ENCODE peak calls at places on chromosome 12, in seven cellular contexts. L is Peyer's patch, V is stomach, R is mucosa of descending colon, S is H1, A is mammary epithelial cell, Z is fibroblast of pulmonary artery. Y is an unnamed sample.

GRCh38 chr12:116354950-116355779 is 77.7 kb upstream of the MED13L start:
- DNase-seq in L (no peak), V (no peak), R (no peak), S (no peak), A (no peak), Z (no peak), Y (no peak)

GRCh38 chr12:40622246-40622838 is 69.9 kb upstream of the CNTN1 start:
- DNase-seq in L (peak; percentile 72), V (peak; percentile 55), R (no peak), S (peak; percentile 69), A (peak; percentile 46), Z (peak; percentile 56), Y (peak; percentile 59)

GRCh38 chr12:8948711-8949524 is 527 bp downstream of the M6PR start:
- DNase-seq in L (peak; percentile 49), V (no peak), R (no peak), S (peak; percentile 48), A (peak; percentile 35), Z (peak; percentile 63), Y (peak; percentile 20)

GRCh38 chr12:131528144-131528543 is 182.7 kb upstream of the SFSWAP start:
- DNase-seq in L (no peak), V (no peak), R (no peak), S (no peak), A (no peak), Z (no peak), Y (no peak)

GRCh38 chr12:50505945-50506344 is 1.2 kb downstream of the DIP2B start:
- DNase-seq in L (peak; percentile 70), V (no peak), R (no peak), S (no peak), A (peak; percentile 34), Z (peak; percentile 35), Y (peak; percentile 14)

GRCh38 chr12:72288436-72288835 is 16.3 kb downstream of the TRHDE start:
- DNase-seq in L (no peak), V (no peak), R (no peak), S (no peak), A (no peak), Z (no peak), Y (no peak)

GRCh38 chr12:8681129-8681902 is 16.5 kb upstream of the RIMKLB start:
- DNase-seq in L (peak; percentile 62), V (no peak), R (no peak), S (no peak), A (peak; percentile 94), Z (peak; percentile 96), Y (peak; percentile 48)

GRCh38 chr12:56326533-56326932 is 7.3 kb downstream of the PAN2 start:
- DNase-seq in L (no peak), V (no peak), R (no peak), S (no peak), A (no peak), Z (no peak), Y (no peak)

GRCh38 chr12:15580431-15580830 is 208.8 kb downstream of the EPS8 start:
- DNase-seq in L (no peak), V (no peak), R (no peak), S (no peak), A (no peak), Z (no peak), Y (no peak)

GRCh38 chr12:124568431-124569374 is 1.3 kb upstream of the NCOR2 start:
- DNase-seq in L (peak; percentile 77), V (peak; percentile 44), R (peak; percentile 79), S (peak; percentile 65), A (peak; percentile 53), Z (peak; percentile 94), Y (peak; percentile 98)

GRCh38 chr12:53219116-53219955 is 12.3 kb upstream of the ITGB7 start:
- DNase-seq in L (no peak), V (no peak), R (peak; percentile 77), S (no peak), A (peak; percentile 47), Z (peak; percentile 52), Y (peak; percentile 48)
- H3K4me3 ChIP-seq in L (peak overlapping the region; percentile 47), V (peak overlapping the region; percentile 63), R (peak overlapping the region; percentile 40), S (peak overlapping the region; percentile 97), A (peak overlapping the region; percentile 60), Z (peak overlapping the region; percentile 74), Y (peak overlapping the region; percentile 57)

DNA sequence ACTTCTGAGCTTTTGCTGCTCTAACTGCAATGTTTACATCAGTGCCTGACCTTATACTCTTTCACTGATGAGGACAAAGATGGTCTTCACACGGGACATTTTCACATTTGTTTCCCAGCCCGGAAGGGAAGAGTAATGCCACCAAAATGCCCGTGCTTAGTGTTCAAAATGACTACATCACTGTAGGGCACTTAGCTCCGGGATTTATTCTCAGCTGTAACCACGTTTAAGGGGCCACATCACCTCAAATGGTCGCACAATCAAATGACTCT is 2.9 kb downstream of the GSG1 start:
- DNase-seq in L (no peak), V (no peak), R (no peak), S (no peak), A (no peak), Z (no peak), Y (no peak)
- H3K4me3 ChIP-seq in L (peak overlapping the region; percentile 77), V (peak overlapping the region; percentile 60), R (no peak overlapping the region), S (peak overlapping the region; percentile 66), A (no peak overlapping the region), Z (peak overlapping the region; percentile 30), Y (peak overlapping the region; percentile 16)

DNA sequence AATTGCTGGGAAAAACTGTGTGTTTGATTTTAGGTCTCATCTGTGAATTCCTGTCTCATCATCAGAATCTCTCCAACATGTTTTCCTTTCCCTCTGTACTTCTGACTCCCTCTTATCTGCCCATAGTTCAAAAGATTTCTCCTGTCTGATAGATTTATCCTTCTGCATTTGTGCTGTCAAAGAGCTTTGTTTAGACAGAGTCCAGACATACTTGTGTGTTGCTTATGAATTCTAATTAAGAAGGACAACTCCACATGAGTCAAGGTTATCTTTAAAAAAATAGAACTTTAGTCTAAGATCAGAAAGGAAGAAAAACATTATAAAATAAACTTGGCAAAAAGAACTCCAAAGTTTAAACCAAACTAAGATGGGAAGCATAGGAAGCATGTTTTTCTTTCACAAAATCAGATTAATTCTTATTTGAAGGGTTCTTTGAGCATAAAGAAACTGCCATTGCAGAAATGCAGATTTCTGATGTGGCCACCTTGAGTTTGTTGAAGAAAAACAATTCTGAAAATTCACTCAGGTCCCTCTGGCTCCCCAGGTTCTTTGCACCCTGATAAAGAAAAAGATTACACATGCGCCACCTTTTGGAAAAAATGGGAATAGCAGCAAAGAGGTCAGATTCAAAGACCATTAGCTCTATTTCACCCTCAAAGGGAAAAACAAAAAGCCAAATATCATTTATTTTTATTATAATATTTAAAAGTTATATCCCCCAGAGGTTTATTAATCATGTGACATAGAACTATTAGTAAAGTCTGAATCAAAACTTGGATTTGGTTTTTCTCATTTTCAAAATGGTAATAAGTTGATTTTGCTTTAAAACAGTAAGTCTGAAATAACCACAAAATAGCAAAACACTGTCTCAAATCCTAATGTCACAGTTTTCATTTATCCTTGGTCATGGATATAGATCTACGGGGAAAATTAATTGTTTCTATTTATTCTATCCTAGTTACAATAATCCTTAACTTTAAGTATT is 143.7 kb upstream of the DCN start:
- DNase-seq in L (peak; percentile 68), V (peak; percentile 33), R (no peak), S (peak; percentile 68), A (peak; percentile 26), Z (peak; percentile 81), Y (peak; percentile 75)
- H3K4me3 ChIP-seq in L (no peak overlapping the region), V (no peak overlapping the region), R (no peak overlapping the region), S (no peak overlapping the region), A (no peak overlapping the region), Z (no peak overlapping the region), Y (no peak overlapping the region)

GRCh38 chr12:48980389-48980952 is 2.3 kb downstream of the WNT1 start:
- DNase-seq in L (peak; percentile 74), V (no peak), R (peak; percentile 69), S (peak; percentile 78), A (no peak), Z (no peak), Y (no peak)

GRCh38 chr12:48979602-48980388 is 1.7 kb downstream of the WNT1 start:
- DNase-seq in L (peak; percentile 78), V (peak; percentile 53), R (peak; percentile 76), S (no peak), A (no peak), Z (no peak), Y (no peak)

GRCh38 chr12:48982397-48983080 is 4.4 kb downstream of the WNT1 start:
- DNase-seq in L (no peak), V (no peak), R (no peak), S (no peak), A (no peak), Z (no peak), Y (no peak)

GRCh38 chr12:48981757-48982157 is 3.6 kb downstream of the WNT1 start:
- DNase-seq in L (no peak), V (no peak), R (no peak), S (no peak), A (no peak), Z (no peak), Y (no peak)

DNA sequence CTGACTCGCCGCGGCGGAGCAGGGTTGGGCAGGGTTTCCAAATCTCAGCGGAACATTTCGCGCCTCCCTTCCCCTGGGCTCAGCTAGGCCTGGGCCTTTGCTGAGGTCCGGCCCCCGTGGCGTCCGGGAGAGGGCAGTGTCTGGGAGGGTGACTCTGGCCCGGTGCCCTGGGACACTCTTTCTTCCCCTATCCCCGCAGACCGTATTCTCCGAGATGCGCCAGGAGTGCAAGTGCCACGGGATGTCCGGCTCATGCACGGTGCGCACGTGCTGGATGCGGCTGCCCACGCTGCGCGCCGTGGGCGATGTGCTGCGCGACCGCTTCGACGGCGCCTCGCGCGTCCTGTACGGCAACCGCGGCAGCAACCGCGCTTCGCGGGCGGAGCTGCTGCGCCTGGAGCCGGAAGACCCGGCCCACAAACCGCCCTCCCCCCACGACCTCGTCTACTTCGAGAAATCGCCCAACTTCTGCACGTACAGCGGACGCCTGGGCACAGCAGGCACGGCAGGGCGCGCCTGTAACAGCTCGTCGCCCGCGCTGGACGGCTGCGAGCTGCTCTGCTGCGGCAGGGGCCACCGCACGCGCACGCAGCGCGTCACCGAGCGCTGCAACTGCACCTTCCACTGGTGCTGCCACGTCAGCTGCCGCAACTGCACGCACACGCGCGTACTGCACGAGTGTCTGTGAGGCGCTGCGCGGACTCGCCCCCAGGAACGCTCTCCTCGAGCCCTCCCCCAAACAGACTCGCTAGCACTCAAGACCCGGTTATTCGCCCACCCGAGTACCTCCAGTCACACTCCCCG is 3.0 kb downstream of the WNT1 start:
- DNase-seq in L (peak; percentile 62), V (no peak), R (peak; percentile 69), S (no peak), A (no peak), Z (no peak), Y (no peak)
- H3K4me3 ChIP-seq in L (peak overlapping the region; percentile 28), V (peak overlapping the region; percentile 25), R (no peak overlapping the region), S (peak overlapping the region; percentile 14), A (no peak overlapping the region), Z (no peak overlapping the region), Y (no peak overlapping the region)

DNA sequence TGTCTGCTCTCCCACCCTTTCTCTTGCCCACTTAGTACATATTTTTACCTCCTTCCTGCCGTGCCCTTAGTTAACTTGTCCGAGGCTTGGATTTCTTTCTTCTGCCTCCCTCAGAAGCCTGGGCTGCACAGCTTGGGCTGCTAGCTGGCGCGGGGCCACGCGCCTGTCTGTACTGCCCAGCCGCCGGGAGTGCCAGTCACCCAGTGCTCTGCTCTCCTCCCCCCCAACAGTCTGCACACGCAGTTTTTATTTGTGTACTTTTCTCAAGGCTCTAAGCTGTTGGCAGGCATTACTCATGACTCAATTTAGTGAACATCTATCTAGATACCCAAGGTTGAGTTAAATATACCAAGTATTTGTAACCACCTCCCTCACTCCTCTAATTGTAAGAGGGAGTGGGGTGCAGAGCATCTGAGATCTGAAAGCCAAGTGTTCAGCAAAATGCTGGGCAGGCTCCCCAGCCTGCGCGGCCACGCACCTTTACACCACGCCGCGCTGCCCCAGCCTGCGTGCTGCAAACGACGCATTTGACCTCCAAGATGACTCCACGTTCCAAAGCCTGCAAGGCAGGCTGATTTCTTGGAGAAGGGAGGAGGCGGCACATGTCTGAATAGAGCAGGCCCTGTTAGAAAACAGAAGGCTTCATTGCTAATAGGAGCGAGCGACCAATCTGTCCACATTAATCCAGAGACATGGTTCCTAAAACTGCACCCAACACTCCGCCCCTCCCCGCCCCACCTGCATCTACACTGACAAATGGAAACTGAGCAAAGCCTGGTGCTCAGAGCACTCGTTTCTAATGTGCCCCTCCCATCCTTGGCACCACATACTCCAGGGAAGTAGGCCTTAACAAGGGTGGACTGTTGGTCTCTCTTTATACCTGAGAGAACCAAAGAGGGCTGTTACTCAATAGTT is 18.2 kb upstream of the CACNA2D4 start:
- DNase-seq in L (no peak), V (peak; percentile 91), R (peak; percentile 84), S (peak; percentile 36), A (peak; percentile 19), Z (peak; percentile 58), Y (peak; percentile 76)
- H3K4me3 ChIP-seq in L (no peak overlapping the region), V (peak overlapping the region; percentile 29), R (no peak overlapping the region), S (no peak overlapping the region), A (no peak overlapping the region), Z (no peak overlapping the region), Y (no peak overlapping the region)